ENCODE peak calls at places on chromosomes 5 and 9, in eight cellular contexts. E is SK-N-MC, M is HCT116, T is GM23338, K is H1, D is Panc1, F is HepG2, Z is spleen. V is an unnamed sample.

GRCh38 chr9:131997779-131998178 is 81.9 kb downstream of the MED27 start:
- DNase-seq in Z (no peak), K (no peak), T (no peak), F (no peak), D (no peak), M (no peak), E (no peak), V (no peak)

GRCh38 chr5:16992444-16992843 is 56.4 kb upstream of the MYO10 start:
- DNase-seq in M (no peak), Z (no peak), F (no peak), T (no peak), K (no peak), E (no peak), D (no peak), V (no peak)

GRCh38 chr9:306907-307306 is 92.2 kb downstream of the DOCK8 start:
- DNase-seq in Z (no peak), M (no peak), K (no peak), F (peak), E (no peak), T (peak), D (no peak), V (no peak)

GRCh38 chr9:135155396-135155795 is 67.9 kb downstream of the OLFM1 start:
- DNase-seq in Z (no peak), M (no peak), K (no peak), E (no peak), F (no peak), T (no peak), D (no peak), V (no peak)

GRCh38 chr9:116639251-116639741 is 47.8 kb upstream of the TRIM32 start:
- DNase-seq in K (no peak), E (no peak), F (no peak), Z (no peak), D (no peak), M (no peak), T (no peak), V (no peak)

GRCh38 chr5:179779826-179780225 is 14.0 kb upstream of the LTC4S start:
- DNase-seq in F (no peak), E (no peak), D (no peak), T (no peak), M (no peak), K (no peak), Z (peak), V (no peak)

GRCh38 chr9:96478829-96479371 is 28.9 kb downstream of the HABP4 start:
- DNase-seq in T (no peak), K (no peak), Z (no peak), E (no peak), M (no peak), F (no peak), D (no peak), V (no peak)

GRCh38 chr5:63323926-63324325 is 638.3 kb downstream of the HTR1A start:
- DNase-seq in Z (no peak), D (no peak), F (no peak), M (no peak), T (peak), K (no peak), E (no peak), V (no peak)

GRCh38 chr9:125126019-125126746 is 17.1 kb downstream of the SCAI start:
- DNase-seq in T (no peak), Z (peak), K (peak), F (no peak), D (no peak), E (no peak), M (no peak), V (peak)

GRCh38 chr9:78871086-78871451 is 574.1 kb downstream of the PSAT1 start:
- DNase-seq in K (no peak), M (no peak), D (no peak), T (no peak), Z (no peak), E (no peak), F (no peak), V (no peak)

GRCh38 chr9:116594552-116594951 is 92.6 kb upstream of the TRIM32 start:
- DNase-seq in F (no peak), E (no peak), Z (no peak), M (peak), K (no peak), D (no peak), T (no peak), V (no peak)

GRCh38 chr5:157648275-157648990 is 3.8 kb downstream of the SOX30 start:
- DNase-seq in T (no peak), F (no peak), K (no peak), E (no peak), D (no peak), M (no peak), Z (no peak), V (no peak)

GRCh38 chr9:123318961-123319421 is 37.0 kb upstream of the CRB2 start:
- DNase-seq in K (no peak), E (no peak), Z (peak), D (no peak), T (no peak), F (no peak), M (no peak), V (no peak)

GRCh38 chr5:179193746-179194145 is 133.6 kb downstream of the ZNF354C start:
- DNase-seq in M (no peak), D (no peak), E (no peak), Z (no peak), F (no peak), K (no peak), T (no peak), V (no peak)

GRCh38 chr5:65721775-65722574 is at the start of the genes NLN and SGTB:
- DNase-seq in D (no peak), T (peak), K (peak), E (no peak), F (peak), Z (peak), M (peak), V (peak)

GRCh38 chr5:11905209-11905608 is 963 bp upstream of the CTNND2 start:
- DNase-seq in E (no peak), M (no peak), F (no peak), T (peak), Z (no peak), D (no peak), K (no peak), V (no peak)

GRCh38 chr5:148561712-148562365 is 92.5 kb downstream of the HTR4 start:
- DNase-seq in Z (no peak), F (no peak), E (no peak), D (no peak), T (no peak), M (no peak), K (no peak), V (no peak)

GRCh38 chr5:13350754-13351153 is 593.7 kb downstream of the DNAH5 start:
- DNase-seq in T (no peak), D (no peak), M (no peak), E (no peak), Z (no peak), F (no peak), K (no peak), V (no peak)

GRCh38 chr9:8679405-8679951 is 879.9 kb upstream of the DMAC1 start:
- DNase-seq in M (no peak), K (no peak), D (no peak), E (no peak), Z (no peak), F (no peak), T (no peak), V (no peak)

GRCh38 chr5:9056046-9056445 is 489.8 kb downstream of the SEMA5A start:
- DNase-seq in Z (no peak), K (no peak), T (no peak), F (no peak), D (no peak), M (no peak), E (no peak), V (no peak)

GRCh38 chr5:108786806-108787483 is 39.2 kb downstream of the FER start:
- DNase-seq in D (no peak), F (no peak), E (no peak), T (no peak), M (no peak), Z (no peak), K (no peak), V (no peak)

GRCh38 chr5:108793207-108793606 is 45.5 kb downstream of the FER start:
- DNase-seq in F (no peak), Z (no peak), E (no peak), M (no peak), K (no peak), D (no peak), T (no peak), V (no peak)

GRCh38 chr5:108788142-108788541 is 40.4 kb downstream of the FER start:
- DNase-seq in K (no peak), D (no peak), M (no peak), E (no peak), F (no peak), Z (no peak), T (no peak), V (no peak)
- TF ChIP-seq POLR2AphosphoS5 in K (no peak), D (no peak), M (no peak), E (no peak), F (no peak), Z (no peak), T (no peak), V (no peak)

GRCh38 chr9:120926397-120926928 is at the start of gene TRAF1:
- DNase-seq in T (no peak), F (no peak), M (no peak), E (no peak), K (no peak), D (no peak), Z (peak), V (peak)

GRCh38 chr9:120928720-120929389 is 2.3 kb upstream of the TRAF1 start:
- DNase-seq in E (no peak), K (peak), T (peak), D (no peak), F (peak), M (no peak), Z (peak), V (peak)

GRCh38 chr9:120925535-120926396 is 830 bp downstream of the TRAF1 start:
- DNase-seq in T (no peak), F (no peak), K (no peak), M (no peak), D (peak), Z (no peak), E (no peak), V (no peak)

GRCh38 chr9:120928015-120928719 is 1.6 kb upstream of the TRAF1 start:
- DNase-seq in M (no peak), F (no peak), D (no peak), T (peak), Z (peak), E (no peak), K (peak), V (no peak)

DNA sequence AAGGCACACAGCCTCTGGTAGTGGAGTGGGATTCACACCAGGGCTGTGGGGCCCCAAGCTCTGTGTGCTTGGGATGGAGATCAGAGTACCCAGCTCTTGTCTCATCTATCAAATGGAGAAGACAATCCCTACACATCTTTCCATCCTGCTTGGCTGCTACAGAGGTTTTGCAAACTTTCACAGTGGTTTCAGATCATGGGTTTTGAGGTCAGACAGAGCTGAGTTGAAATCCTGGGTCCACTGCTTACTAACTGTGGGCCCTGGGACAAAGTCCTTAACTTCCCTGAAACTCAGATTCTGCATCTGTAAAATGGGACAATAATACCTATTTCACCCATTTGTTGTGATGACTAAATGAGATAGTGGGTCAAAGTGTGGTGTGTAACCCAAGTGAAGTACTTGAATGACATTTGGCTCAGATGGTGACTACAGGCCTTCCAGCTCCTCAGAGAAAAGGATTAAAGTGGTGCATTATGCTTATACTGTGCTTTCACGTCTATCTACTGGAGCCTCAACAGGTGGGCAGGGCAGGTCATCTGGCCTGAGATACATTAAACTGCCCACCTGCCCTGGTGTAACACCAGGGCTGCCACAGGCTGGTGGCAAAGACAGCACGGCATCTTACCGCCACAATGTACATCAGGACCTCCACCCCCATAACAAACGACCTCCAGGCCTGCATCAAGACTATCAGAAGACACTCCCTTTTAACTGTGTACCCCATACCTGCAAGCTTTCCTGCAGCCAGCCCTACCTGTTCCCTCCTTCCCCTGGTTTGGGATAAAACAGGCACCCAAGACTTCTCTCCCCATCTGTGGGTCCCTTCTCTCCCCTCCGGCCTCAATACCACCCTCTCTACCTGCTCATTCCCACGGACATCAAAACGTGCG is 774 bp upstream of the TRAF1 start:
- DNase-seq in K (no peak), F (no peak), M (no peak), D (no peak), Z (no peak), T (no peak), E (no peak), V (no peak)
- TF ChIP-seq POLR2AphosphoS5 in K (no peak), F (no peak), M (no peak), D (no peak), Z (no peak), T (no peak), E (no peak), V (no peak)

DNA sequence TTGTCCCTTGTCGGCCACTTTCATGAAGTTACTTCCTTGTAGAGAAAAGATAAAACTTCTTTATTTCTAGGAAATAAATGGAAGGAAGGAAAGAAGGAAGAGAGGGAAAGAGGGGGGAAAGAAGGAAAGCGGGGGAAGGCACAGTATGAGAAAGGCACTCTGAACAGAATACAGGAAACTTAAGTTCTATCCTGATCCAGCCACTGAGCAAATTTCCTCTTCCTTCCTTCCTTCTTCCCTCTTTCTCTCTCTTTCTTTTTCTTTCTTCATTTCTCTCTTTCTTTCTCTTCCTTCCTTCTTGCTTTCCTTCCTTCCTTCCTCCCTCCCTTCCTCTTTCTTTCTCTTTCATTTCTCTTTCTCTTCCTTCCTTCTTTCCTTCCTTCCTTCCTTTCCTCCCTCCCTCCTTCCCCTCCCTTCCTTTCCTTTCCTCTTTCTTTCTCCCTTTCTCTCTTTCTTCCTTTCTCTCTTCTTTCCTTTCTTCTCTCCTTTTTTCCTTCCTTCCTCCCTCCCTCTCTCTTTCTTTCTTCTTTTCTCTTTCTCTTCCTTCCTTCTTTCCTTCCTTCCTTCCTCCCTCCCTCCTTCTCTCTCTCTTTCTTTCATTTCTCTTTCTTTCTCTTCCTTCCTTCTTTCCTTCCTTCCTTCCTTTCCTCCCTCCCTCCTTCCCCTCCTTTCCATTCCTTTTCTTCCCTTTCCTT is 240.2 kb upstream of the BRINP1 start:
- DNase-seq in K (no peak), M (no peak), E (no peak), F (no peak), Z (no peak), D (no peak), T (no peak), V (no peak)
- TF ChIP-seq POLR2AphosphoS5 in K (no peak), M (no peak), E (no peak), F (no peak), Z (no peak), D (no peak), T (no peak), V (no peak)

GRCh38 chr5:172410839-172411238 is 43.5 kb downstream of the SH3PXD2B start:
- DNase-seq in T (no peak), K (no peak), D (no peak), Z (no peak), E (no peak), M (no peak), F (no peak), V (no peak)
- TF ChIP-seq POLR2AphosphoS5 in T (no peak), K (no peak), D (no peak), Z (no peak), E (no peak), M (no peak), F (no peak), V (no peak)

GRCh38 chr5:33440482-33441240 is at the start of gene TARS1:
- DNase-seq in K (peak), Z (peak), D (peak), F (peak), E (peak), M (peak), T (peak), V (peak)
- TF ChIP-seq POLR2AphosphoS5 in K (peak), Z (peak), D (peak), F (peak), E (peak), M (peak), T (peak), V (peak)

GRCh38 chr5:150000990-150001659 is 586 bp downstream of the HMGXB3 start:
- DNase-seq in E (no peak), Z (peak), M (no peak), F (no peak), K (no peak), D (no peak), T (peak), V (peak)

GRCh38 chr5:149999866-150000260 is 591 bp downstream of the TIGD6 start:
- DNase-seq in K (no peak), M (no peak), T (no peak), F (no peak), E (no peak), D (no peak), Z (no peak), V (no peak)

GRCh38 chr5:150001660-150002493 is 1.3 kb downstream of the HMGXB3 start:
- DNase-seq in E (no peak), K (no peak), F (peak), M (peak), Z (no peak), T (peak), D (peak), V (peak)

GRCh38 chr5:149999359-149999758 is 1.1 kb downstream of the TIGD6 start:
- DNase-seq in T (no peak), E (no peak), Z (no peak), D (no peak), F (no peak), M (no peak), K (no peak), V (no peak)

DNA sequence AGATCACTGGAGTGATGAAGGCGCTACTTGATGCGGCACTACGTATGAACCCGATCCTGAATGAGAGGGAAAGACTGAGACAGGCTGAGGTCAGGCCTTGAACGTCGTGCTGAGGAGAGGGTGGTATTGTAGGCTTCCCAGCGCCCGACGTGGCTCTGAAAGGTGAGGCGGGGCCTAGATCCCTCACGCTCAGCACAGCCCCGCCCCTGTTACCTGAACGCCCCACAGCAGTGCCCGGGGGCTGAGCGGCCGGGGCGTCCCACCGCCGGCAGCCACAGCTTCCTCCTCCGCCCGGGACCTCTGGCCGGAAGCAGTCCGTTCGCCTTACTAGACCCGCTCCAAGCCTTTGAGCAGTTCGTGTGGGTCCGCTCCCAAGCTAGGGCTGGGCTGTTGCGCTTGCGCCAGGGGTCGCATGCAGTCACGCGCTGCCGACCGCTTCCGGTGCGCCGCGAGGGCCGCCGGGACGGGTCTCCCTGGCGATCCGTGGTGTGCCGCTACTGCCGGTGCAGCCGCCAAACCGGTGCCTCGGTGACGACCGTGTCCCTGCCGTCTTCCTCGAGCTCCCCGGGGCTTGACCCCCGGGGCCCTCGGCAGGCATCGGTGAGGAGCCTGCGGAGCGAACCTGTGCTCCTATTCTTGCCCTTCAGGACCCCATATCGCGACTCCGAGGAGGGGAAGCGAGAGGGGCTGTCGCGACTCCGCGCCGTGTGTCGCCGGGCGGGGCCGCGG is at the start of the genes HMGXB3 and TIGD6:
- DNase-seq in Z (peak), K (peak), F (peak), E (no peak), T (peak), M (peak), D (peak), V (peak)
- TF ChIP-seq POLR2AphosphoS5 in Z (peak), K (no peak), F (peak), E (peak), T (peak), M (peak), D (peak), V (peak)

DNA sequence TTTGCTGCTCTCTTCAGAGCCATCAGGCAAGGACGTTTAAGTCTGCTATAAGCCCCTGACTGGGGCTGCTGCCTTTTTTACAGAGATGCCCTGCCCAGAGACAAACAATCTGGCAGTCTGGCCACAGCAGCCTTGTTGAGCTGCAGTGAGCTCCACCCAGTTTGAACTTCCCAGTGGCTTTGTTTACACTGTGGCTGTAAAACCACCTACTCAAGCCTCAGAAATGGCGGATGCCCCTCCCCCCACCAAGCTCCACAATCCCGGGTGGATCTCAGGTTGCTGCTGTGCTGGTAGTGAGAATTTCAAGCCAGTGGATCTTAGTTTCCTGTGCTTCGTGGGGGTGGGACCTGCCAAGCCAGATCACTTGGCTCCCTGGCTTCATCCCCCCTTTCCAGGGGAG is 59.7 kb upstream of the SNCAIP start:
- DNase-seq in T (peak), F (no peak), Z (no peak), E (no peak), K (no peak), M (no peak), D (no peak), V (no peak)
- TF ChIP-seq POLR2AphosphoS5 in T (no peak), F (no peak), Z (no peak), E (no peak), K (no peak), M (no peak), D (no peak), V (no peak)

V was measured in HL-60.